ENCODE peak calls at places on chromosomes 16 and 17, in four cellular contexts. Y, X, U and F are unnamed samples. For H3K9me3, the result is how much of the 10 kb centered on the place peaks cover.

GRCh38 chr17:44121206-44121605 is 2.2 kb downstream of the HDAC5 start:
- DNase-seq in Y (no peak), X (no peak), U (no peak), F (no peak)

GRCh38 chr17:74542727-74543383 is 3.1 kb downstream of the CD300C start:
- DNase-seq in Y (no peak), X (no peak), U (no peak), F (no peak)

GRCh38 chr17:35775039-35775438 is 14.4 kb downstream of the C17orf50 start:
- DNase-seq in Y (no peak), X (no peak), U (no peak), F (no peak)

GRCh38 chr16:11236855-11237254 is 19.1 kb downstream of the SOCS1 start:
- DNase-seq in Y (no peak), X (no peak), U (no peak), F (no peak)

GRCh38 chr17:10226930-10227695 is 28.7 kb upstream of the GAS7 start:
- DNase-seq in Y (peak), X (peak), U (peak), F (peak)

GRCh38 chr17:8922451-8922850 is 43.1 kb downstream of the PIK3R5 start:
- DNase-seq in Y (peak), X (peak), U (no peak), F (peak)

GRCh38 chr16:11147033-11147848 is 108.8 kb downstream of the SOCS1 start:
- DNase-seq in Y (no peak), X (no peak), U (no peak), F (no peak)

GRCh38 chr16:14302031-14302398 is 230.9 kb downstream of the MRTFB start:
- DNase-seq in Y (peak), X (peak), U (peak), F (no peak)

GRCh38 chr16:3510410-3510809 is 9.6 kb downstream of the CLUAP1 start:
- DNase-seq in Y (no peak), X (no peak), U (no peak), F (no peak)

GRCh38 chr16:26195225-26195624 is 503.5 kb downstream of the HS3ST4 start:
- DNase-seq in Y (no peak), X (no peak), U (no peak), F (no peak)

GRCh38 chr17:46038937-46039336 is 39.9 kb downstream of the STH start:
- DNase-seq in Y (no peak), X (no peak), U (no peak), F (no peak)

GRCh38 chr17:13562271-13562800 is 39.4 kb downstream of the HS3ST3A1 start:
- DNase-seq in Y (peak), X (no peak), U (peak), F (peak)

GRCh38 chr16:85170066-85171003 is 58.1 kb upstream of the CIBAR2 start:
- DNase-seq in Y (no peak), X (no peak), U (no peak), F (no peak)

GRCh38 chr17:45851464-45851863 is 6.8 kb downstream of the SPPL2C start:
- DNase-seq in Y (no peak), X (no peak), U (no peak), F (no peak)

GRCh38 chr17:2822358-2822757 is 26.1 kb downstream of the RAP1GAP2 start:
- DNase-seq in Y (no peak), X (no peak), U (no peak), F (no peak)

GRCh38 chr16:11356573-11357331 is 11.5 kb downstream of the RMI2 start:
- DNase-seq in Y (peak), X (no peak), U (peak), F (peak)

GRCh38 chr16:69448470-69449193 is 24.2 kb downstream of the CYB5B start:
- DNase-seq in Y (peak), X (no peak), U (no peak), F (no peak)

GRCh38 chr17:5837055-5837491 is 233.1 kb upstream of the WSCD1 start:
- DNase-seq in Y (peak), X (no peak), U (no peak), F (no peak)

DNA sequence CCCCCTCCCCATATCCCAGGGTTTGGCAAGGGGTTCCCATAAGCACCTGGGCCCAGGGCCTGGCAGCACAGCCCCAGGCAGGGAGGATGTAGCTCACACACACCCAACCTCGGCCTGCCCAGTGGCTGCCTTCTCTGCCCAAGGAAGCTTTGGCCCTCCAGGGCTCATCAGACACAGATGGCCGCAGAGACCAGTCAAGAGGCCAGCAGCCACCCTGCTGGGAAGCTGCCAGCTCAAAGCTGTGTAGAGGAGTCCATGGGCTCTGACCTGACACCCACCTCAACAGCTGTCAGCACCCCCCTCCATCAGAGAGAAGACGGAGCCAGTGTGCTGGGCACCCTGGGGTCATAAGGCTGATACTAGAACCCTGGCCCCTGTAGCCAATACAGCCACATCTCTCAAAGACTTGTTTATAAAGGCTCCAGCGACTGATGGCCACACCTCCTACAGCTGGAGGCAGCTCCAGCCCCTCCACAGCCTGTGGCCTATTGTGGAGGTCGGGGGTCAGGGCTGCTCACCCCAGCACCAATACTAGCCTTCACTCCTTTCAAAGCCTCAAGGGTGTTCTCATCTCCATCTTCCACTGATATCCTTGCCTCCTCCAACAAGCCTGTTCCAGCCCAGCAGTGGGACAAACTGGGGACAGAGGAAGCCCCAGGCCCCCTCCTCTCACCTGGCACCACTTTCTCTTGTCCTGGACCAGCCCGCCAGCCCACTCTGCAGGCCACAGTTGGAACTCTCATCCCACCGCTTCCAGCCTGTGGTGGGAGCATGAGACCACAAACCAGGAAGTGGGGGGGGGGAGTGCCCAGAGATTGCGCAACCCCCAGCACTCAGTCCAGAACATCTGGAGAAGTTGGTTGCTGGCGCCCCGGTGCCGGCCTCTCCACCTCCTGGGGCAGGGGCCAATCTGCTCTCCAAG is 2.2 kb upstream of the MPG start:
- DNase-seq in Y (peak), X (peak), U (peak), F (peak)
- TF ChIP-seq CTCF in Y (peak), X (peak), U (peak), F (no peak)

GRCh38 chr16:35203636-35204035 is 1744.2 kb downstream of the TP53TG3F start:
- DNase-seq in Y (no peak), X (no peak), U (no peak), F (no peak)

GRCh38 chr16:35207059-35207999 is 1747.9 kb downstream of the TP53TG3F start:
- DNase-seq in Y (no peak), X (no peak), U (peak), F (no peak)

GRCh38 chr16:35210681-35211433 is 1751.4 kb downstream of the TP53TG3F start:
- DNase-seq in Y (no peak), X (no peak), U (no peak), F (no peak)

DNA sequence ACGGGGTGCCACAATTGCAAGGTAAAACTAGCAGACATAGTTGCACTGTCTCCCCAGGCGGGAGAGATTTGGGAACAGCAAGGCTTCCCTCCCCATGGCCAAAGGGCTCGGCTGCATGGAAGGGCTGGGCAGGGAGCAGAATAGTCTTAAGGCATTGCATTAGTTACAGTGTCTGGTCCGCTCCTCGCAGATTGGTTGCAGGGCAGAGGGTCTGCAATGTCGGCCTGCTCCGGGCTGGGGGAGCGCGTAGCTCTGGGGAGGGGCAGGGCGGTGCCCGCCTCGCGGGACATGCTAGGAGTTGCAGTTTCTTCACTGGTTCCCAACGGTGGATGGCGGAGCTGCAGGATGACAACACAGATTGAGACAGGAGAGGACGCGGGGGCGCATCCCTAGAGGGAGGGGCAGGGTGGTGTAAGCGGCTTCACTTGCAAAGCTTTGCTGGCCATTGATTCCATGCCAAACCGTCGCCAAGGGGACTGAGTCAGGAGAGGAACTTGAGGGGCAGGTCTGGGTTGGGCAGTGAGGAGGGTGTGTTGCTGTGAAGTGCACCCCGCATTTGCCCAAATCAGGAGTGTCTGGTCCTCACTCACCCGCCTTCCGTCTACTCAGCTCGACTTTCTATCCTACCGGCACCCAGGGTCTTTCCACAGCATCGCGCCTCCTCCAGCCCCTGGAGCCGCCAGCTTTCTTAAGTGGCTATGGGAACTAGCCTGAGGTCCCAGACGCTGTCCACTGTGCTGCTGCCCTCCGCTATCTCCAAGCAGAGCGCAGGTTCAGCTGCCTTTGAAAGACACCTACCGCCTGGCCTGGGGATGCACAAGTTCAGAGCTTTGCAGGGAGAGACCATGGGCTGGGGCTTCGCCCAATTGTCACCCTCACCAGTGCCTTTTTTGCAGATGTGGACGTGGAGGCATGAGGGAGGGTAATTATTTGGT is 1748.9 kb downstream of the TP53TG3F start:
- DNase-seq in Y (no peak), X (no peak), U (no peak), F (no peak)
- H3K9me3 ChIP-seq in Y (under half), X (under half), U (under half), F (under half)

GRCh38 chr16:67543582-67543981 is 15.0 kb downstream of the RIPOR1 start:
- DNase-seq in Y (no peak), X (no peak), U (no peak), F (no peak)

GRCh38 chr16:67541391-67542263 is 13.0 kb downstream of the RIPOR1 start:
- DNase-seq in Y (peak), X (no peak), U (no peak), F (no peak)

GRCh38 chr16:67544329-67544841 is 15.8 kb downstream of the RIPOR1 start:
- DNase-seq in Y (no peak), X (no peak), U (no peak), F (no peak)

GRCh38 chr16:67542464-67542863 is 13.8 kb downstream of the RIPOR1 start:
- DNase-seq in Y (peak), X (no peak), U (peak), F (peak)

GRCh38 chr16:67543036-67543435 is 14.4 kb downstream of the RIPOR1 start:
- DNase-seq in Y (no peak), X (no peak), U (no peak), F (no peak)
- TF ChIP-seq CTCF in Y (no peak), X (no peak), U (no peak), F (no peak)

DNA sequence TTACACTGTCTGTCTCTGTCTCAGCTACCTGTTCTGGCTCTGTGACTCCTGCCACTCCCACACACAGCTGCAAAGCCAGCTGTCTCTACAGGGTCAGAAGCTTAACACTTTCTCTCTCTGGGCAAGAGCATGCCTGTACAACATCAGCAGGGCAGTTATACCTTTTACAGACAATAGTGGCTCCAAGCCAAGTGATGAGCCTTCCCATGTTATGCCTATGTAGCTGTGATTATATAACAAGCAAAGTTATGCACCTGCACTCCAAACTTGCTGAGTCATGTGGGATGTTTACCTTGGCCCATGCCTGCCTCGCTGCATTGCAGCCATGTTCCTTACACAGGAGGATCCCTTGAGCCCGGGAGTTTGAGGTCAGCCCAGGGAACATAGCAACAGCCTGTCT is 31.8 kb upstream of the APPBP2 start:
- DNase-seq in Y (no peak), X (no peak), U (peak), F (no peak)
- H3K9me3 ChIP-seq in Y (under half), X (under half), U (under half), F (under half)

DNA sequence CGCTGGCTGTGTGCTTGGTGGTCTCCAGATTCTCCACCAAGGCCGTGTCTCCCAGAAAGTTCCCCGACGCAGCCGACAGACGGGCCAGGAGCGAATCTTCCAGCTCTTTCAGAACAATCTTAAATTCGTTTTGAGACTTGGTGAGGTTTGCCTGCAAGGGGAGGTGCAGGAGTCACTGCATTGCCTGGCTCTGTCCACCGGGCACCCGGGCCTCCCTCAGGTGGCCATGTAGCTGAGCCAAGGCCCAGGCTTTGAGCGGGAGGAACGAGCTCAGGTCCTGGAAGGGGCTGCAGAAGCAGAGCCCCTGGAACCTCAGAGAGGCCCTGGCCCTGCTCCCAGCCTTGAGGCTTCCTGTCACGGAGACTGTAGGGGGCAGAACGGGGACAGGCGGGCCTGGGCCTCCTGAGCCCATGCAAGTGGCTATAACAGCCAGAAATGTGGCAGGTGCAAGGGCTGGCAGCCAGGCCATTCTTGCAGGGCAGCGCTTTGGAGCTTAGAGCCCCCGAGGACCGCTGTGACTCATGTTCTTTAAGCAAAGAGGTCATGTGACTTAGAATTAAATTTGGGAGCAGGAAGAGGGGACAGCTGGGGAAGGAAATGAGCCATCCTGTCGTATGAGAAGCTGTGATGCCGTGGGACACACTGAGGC is 72.4 kb downstream of the PGS1 start:
- DNase-seq in Y (no peak), X (no peak), U (no peak), F (no peak)
- TF ChIP-seq CTCF in Y (no peak), X (no peak), U (no peak), F (no peak)

DNA sequence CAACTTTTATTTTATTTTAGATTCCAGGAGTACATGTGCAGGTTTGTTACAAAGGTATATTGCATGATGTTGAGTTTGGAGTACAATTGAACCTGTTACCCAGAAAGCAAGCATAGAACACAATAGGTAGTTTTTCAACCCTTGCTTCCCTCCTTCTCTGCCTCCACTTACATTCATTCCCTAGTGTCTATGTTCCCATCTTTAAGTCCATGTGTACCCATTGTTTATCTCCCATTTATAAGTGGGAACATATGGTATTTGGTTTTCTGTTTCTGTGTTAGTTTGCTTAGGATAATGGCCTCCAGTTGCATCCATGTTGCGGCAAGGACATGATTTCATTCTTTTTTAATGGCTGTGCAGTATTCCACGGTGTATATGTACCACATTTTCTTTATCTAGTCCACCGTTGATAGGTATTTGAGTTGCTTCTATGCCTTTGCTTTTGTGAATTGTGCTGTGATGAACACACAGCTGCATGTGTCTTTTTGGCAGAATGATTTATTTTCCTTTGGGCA is 114.0 kb upstream of the NACA2 start:
- DNase-seq in Y (no peak), X (no peak), U (no peak), F (no peak)
- H3K9me3 ChIP-seq in Y (under half), X (under half), U (under half), F (under half)

GRCh38 chr16:62240722-62241121 is 204.5 kb upstream of the CDH8 start:
- DNase-seq in Y (no peak), X (no peak), U (no peak), F (no peak)
- TF ChIP-seq CTCF in Y (no peak), X (no peak), U (no peak), F (no peak)

GRCh38 chr16:67514382-67514828 is 14.2 kb upstream of the RIPOR1 start:
- DNase-seq in Y (peak), X (peak), U (peak), F (peak)
- H3K9me3 ChIP-seq in Y (under half), X (under half), U (under half), F (under half)

GRCh38 chr17:1628856-1629646 is 417 bp upstream of the SLC43A2 start:
- DNase-seq in Y (peak), X (peak), U (peak), F (peak)
- TF ChIP-seq CTCF in Y (peak), X (peak), U (peak), F (no peak)